ENCODE peak calls at places on chromosomes 2 and 18, in nine cellular contexts. I, Z, S, O, X, M, Y, F and K are unnamed samples.

GRCh38 chr2:38751847-38752410 is 768 bp upstream of the SRSF7 start:
- DNase-seq in I (no peak), Z (peak), S (no peak), O (no peak), X (no peak), M (no peak), Y (peak), F (no peak), K (no peak)

GRCh38 chr2:54411801-54412354 is 44.2 kb upstream of the SPTBN1 start:
- DNase-seq in I (no peak), Z (no peak), S (no peak), O (no peak), X (no peak), M (no peak), Y (no peak), F (no peak), K (no peak)

GRCh38 chr18:35171315-35171987 is 69.4 kb upstream of the ZNF397 start:
- DNase-seq in I (no peak), Z (peak), S (no peak), O (no peak), X (no peak), M (no peak), Y (no peak), F (no peak), K (no peak)

GRCh38 chr2:237603718-237604362 is 13.3 kb upstream of the RAB17 start:
- DNase-seq in I (peak), Z (peak), S (no peak), O (peak), X (no peak), M (no peak), Y (no peak), F (no peak), K (no peak)

GRCh38 chr2:20052872-20053281 is 1.4 kb upstream of the LAPTM4A start:
- DNase-seq in I (no peak), Z (peak), S (peak), O (peak), X (peak), M (peak), Y (peak), F (no peak), K (peak)

GRCh38 chr2:96142217-96143113 is 2.8 kb downstream of the DUSP2 start:
- DNase-seq in I (no peak), Z (peak), S (no peak), O (no peak), X (no peak), M (peak), Y (no peak), F (no peak), K (no peak)

GRCh38 chr2:16862474-16862873 is 196.8 kb upstream of the CYRIA start:
- DNase-seq in I (no peak), Z (no peak), S (no peak), O (no peak), X (no peak), M (no peak), Y (no peak), F (no peak), K (no peak)

GRCh38 chr2:156593011-156593921 is 157.1 kb downstream of the GPD2 start:
- DNase-seq in I (no peak), Z (no peak), S (no peak), O (no peak), X (no peak), M (no peak), Y (no peak), F (no peak), K (no peak)

GRCh38 chr2:228590681-228591080 is 409.2 kb upstream of the SPHKAP start:
- DNase-seq in I (no peak), Z (no peak), S (no peak), O (no peak), X (no peak), M (no peak), Y (no peak), F (no peak), K (no peak)

GRCh38 chr18:48408727-48409590 is at the start of gene ZBTB7C:
- DNase-seq in I (no peak), Z (peak), S (peak), O (no peak), X (no peak), M (peak), Y (no peak), F (peak), K (no peak)

GRCh38 chr2:180690611-180691010 is 289.8 kb upstream of the UBE2E3 start:
- DNase-seq in I (no peak), Z (no peak), S (no peak), O (peak), X (no peak), M (no peak), Y (no peak), F (no peak), K (no peak)

GRCh38 chr2:136005462-136006205 is 20.2 kb upstream of the DARS1 start:
- DNase-seq in I (no peak), Z (no peak), S (no peak), O (no peak), X (no peak), M (no peak), Y (no peak), F (no peak), K (no peak)

GRCh38 chr2:151716721-151717120 is 17.6 kb downstream of the NEB start:
- DNase-seq in I (no peak), Z (no peak), S (no peak), O (peak), X (no peak), M (no peak), Y (no peak), F (no peak), K (no peak)

GRCh38 chr18:44733069-44733753 is 52.5 kb downstream of the SETBP1 start:
- DNase-seq in I (no peak), Z (peak), S (no peak), O (peak), X (no peak), M (no peak), Y (peak), F (no peak), K (peak)

GRCh38 chr2:26653207-26654060 is 12.3 kb upstream of the CIB4 start:
- DNase-seq in I (no peak), Z (no peak), S (peak), O (no peak), X (no peak), M (no peak), Y (no peak), F (no peak), K (no peak)

GRCh38 chr18:23799540-23799939 is 110.3 kb downstream of the LAMA3 start:
- DNase-seq in I (no peak), Z (no peak), S (no peak), O (no peak), X (no peak), M (no peak), Y (no peak), F (no peak), K (no peak)

GRCh38 chr2:198308368-198308767 is 504.0 kb downstream of the PLCL1 start:
- DNase-seq in I (no peak), Z (no peak), S (no peak), O (no peak), X (no peak), M (no peak), Y (no peak), F (no peak), K (no peak)

GRCh38 chr2:198309081-198309480 is 504.7 kb downstream of the PLCL1 start:
- DNase-seq in I (no peak), Z (no peak), S (no peak), O (no peak), X (no peak), M (no peak), Y (no peak), F (no peak), K (no peak)

GRCh38 chr2:198311020-198311419 is 506.6 kb downstream of the PLCL1 start:
- DNase-seq in I (no peak), Z (no peak), S (no peak), O (no peak), X (no peak), M (no peak), Y (no peak), F (no peak), K (no peak)

GRCh38 chr2:198312621-198313483 is 508.5 kb downstream of the PLCL1 start:
- DNase-seq in I (no peak), Z (no peak), S (no peak), O (no peak), X (no peak), M (no peak), Y (no peak), F (no peak), K (no peak)

GRCh38 chr2:198309673-198310280 is 505.4 kb downstream of the PLCL1 start:
- DNase-seq in I (peak), Z (peak), S (no peak), O (peak), X (no peak), M (no peak), Y (peak), F (peak), K (no peak)
- TF ChIP-seq CTCF in I (peak), Z (peak), S (peak), O (peak), X (peak), M (peak), Y (peak), F (peak), K (peak)

GRCh38 chr2:177758591-177759371 is 313.8 kb downstream of the PDE11A start:
- DNase-seq in I (no peak), Z (peak), S (no peak), O (peak), X (no peak), M (no peak), Y (no peak), F (peak), K (no peak)
- TF ChIP-seq CTCF in I (no peak), Z (no peak), S (peak), O (peak), X (peak), M (peak), Y (peak), F (peak), K (peak)

GRCh38 chr18:57052173-57052572 is 94.7 kb upstream of the BOD1L2 start:
- DNase-seq in I (no peak), Z (peak), S (no peak), O (no peak), X (no peak), M (no peak), Y (no peak), F (no peak), K (no peak)
- TF ChIP-seq CTCF in I (no peak), Z (no peak), S (no peak), O (no peak), X (no peak), M (no peak), Y (no peak), F (no peak), K (no peak)

GRCh38 chr18:13712400-13713131 is 13.8 kb downstream of the FAM210A start:
- DNase-seq in I (no peak), Z (no peak), S (no peak), O (no peak), X (no peak), M (no peak), Y (no peak), F (no peak), K (no peak)
- TF ChIP-seq CTCF in I (no peak), Z (no peak), S (no peak), O (no peak), X (no peak), M (no peak), Y (no peak), F (no peak), K (no peak)

GRCh38 chr2:232435375-232435648 is 20.6 kb upstream of the ALPI start:
- DNase-seq in I (no peak), Z (no peak), S (no peak), O (no peak), X (no peak), M (peak), Y (no peak), F (no peak), K (no peak)

GRCh38 chr2:232434563-232435374 is 21.2 kb upstream of the ALPI start:
- DNase-seq in I (no peak), Z (no peak), S (peak), O (no peak), X (no peak), M (peak), Y (no peak), F (no peak), K (no peak)

GRCh38 chr2:232434091-232434490 is 21.9 kb upstream of the ALPI start:
- DNase-seq in I (no peak), Z (no peak), S (peak), O (no peak), X (no peak), M (peak), Y (no peak), F (no peak), K (no peak)

GRCh38 chr2:232431705-232432590 is 24.0 kb upstream of the ALPI start:
- DNase-seq in I (no peak), Z (no peak), S (peak), O (no peak), X (no peak), M (peak), Y (no peak), F (no peak), K (no peak)

DNA sequence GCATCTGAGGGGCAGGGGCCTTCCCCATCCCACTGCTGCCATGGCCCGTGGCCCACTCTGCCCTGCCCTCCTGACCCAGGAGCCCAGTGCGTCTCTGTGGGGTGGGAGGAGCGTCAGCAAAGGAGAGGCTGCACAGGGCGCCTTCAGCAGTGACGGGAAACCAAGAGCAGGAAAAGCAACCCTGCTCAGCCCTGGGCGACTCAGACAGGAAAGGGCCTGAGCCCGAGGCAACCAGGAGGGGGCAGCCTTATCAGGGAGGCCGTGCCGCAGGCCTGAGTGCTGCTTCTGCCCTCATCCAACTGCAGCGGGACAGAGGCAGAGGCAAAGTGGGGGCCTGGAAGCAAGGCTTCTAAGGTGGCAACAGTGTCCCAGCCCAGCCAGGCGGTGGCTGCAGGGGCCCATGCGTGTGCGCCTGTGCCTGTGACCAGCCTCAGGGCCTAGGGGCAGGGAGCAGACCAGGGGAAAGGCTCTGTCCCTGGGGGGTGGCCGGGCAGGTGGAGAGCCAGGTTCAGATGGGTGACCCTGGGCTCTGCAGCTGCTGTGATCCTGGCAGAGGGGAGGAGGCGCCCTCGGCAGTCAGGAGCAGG is 23.3 kb upstream of the ALPI start:
- DNase-seq in I (no peak), Z (no peak), S (peak), O (no peak), X (no peak), M (peak), Y (no peak), F (no peak), K (no peak)
- TF ChIP-seq CTCF in I (no peak), Z (peak), S (no peak), O (peak), X (no peak), M (no peak), Y (no peak), F (peak), K (no peak)

DNA sequence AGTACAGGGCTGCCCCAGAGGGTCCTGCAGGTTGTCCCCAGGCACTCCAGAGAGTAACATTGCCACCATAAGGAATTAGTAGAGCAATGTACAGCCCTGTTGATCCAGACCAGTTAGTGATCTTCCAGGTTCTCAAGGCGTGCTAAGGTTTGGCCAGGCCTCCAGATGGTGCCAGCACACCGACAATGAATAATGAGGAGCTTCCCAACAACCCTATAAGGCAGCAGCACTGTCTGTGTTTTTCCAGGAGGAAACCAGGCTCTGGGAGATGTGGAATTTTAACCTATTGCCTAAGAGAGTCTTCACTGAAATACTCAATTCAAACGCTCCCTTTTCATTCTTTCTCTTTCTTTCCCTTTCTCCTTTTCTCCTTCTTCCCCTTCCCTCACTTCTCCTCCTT is 122.1 kb downstream of the MGAT5 start:
- DNase-seq in I (no peak), Z (no peak), S (no peak), O (peak), X (peak), M (no peak), Y (no peak), F (no peak), K (no peak)
- TF ChIP-seq CTCF in I (no peak), Z (no peak), S (peak), O (peak), X (peak), M (no peak), Y (no peak), F (peak), K (peak)

GRCh38 chr2:174771631-174772491 is 7.6 kb upstream of the CHRNA1 start:
- DNase-seq in I (peak), Z (peak), S (peak), O (peak), X (peak), M (peak), Y (peak), F (peak), K (peak)
- TF ChIP-seq CTCF in I (no peak), Z (peak), S (peak), O (peak), X (peak), M (peak), Y (peak), F (peak), K (peak)

GRCh38 chr18:57231846-57232245 is 85.0 kb downstream of the BOD1L2 start:
- DNase-seq in I (no peak), Z (no peak), S (no peak), O (no peak), X (no peak), M (no peak), Y (no peak), F (no peak), K (no peak)

GRCh38 chr18:57234346-57234745 is 87.5 kb downstream of the BOD1L2 start:
- DNase-seq in I (no peak), Z (no peak), S (no peak), O (no peak), X (no peak), M (no peak), Y (no peak), F (no peak), K (no peak)

GRCh38 chr18:57230861-57231260 is 84.0 kb downstream of the BOD1L2 start:
- DNase-seq in I (no peak), Z (no peak), S (no peak), O (no peak), X (no peak), M (no peak), Y (no peak), F (no peak), K (no peak)
- TF ChIP-seq CTCF in I (no peak), Z (no peak), S (no peak), O (no peak), X (no peak), M (no peak), Y (no peak), F (no peak), K (no peak)

DNA sequence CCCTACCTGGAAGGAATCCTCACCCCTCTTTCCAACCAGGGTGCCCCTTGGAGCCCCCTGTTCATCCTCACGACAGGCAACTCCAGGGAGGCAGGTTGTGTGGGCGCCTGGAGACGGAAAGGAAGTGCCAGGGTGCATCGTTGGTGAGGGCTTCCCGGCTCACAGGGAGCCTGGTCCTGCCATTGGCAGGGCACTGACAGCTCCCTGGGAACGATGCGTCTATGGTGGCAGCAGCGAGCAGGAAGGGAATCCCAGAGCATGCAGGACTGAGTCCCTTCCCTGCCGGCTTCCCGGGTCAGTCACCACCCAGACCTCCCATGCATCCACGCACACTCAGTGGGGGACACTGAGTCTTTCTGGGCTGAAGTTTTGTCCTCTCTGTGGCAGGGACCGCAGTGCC is 117.6 kb downstream of the INHBB start:
- DNase-seq in I (no peak), Z (no peak), S (no peak), O (no peak), X (no peak), M (peak), Y (no peak), F (no peak), K (no peak)
- TF ChIP-seq CTCF in I (no peak), Z (no peak), S (no peak), O (no peak), X (no peak), M (no peak), Y (no peak), F (no peak), K (no peak)

DNA sequence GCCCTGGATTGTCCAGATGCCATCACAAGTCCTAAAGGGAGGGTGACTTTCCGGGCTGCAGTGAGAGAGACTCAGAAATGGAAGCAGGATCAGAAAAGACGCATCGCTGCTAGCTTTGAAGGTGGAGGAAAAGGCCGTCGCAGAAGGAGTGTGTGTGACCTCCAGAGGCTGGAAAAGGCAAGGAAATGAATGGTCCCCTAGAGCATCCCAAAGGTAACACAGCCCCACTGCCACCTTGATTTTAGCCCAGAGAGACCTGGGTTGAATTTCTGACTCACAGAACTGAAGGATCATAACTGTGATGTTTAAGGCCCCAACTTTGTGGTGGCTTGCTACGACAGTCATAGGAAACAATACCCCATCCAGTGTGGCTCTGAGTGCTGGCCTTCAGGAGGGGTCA is 8.6 kb upstream of the NCK2 start:
- DNase-seq in I (no peak), Z (no peak), S (no peak), O (no peak), X (no peak), M (no peak), Y (no peak), F (no peak), K (no peak)
- TF ChIP-seq CTCF in I (no peak), Z (no peak), S (no peak), O (no peak), X (no peak), M (no peak), Y (no peak), F (peak), K (no peak)